ENCODE peak calls at places on chromosomes 2 and 18, in four cellular contexts. J, R, E and S are unnamed samples.

GRCh38 chr2:38586926-38587325 is 15.8 kb downstream of the HNRNPLL start:
- DNase-seq in J (no peak), R (no peak), E (no peak), S (no peak)

GRCh38 chr2:52880872-52881271 is 886.7 kb upstream of the CHAC2 start:
- DNase-seq in J (no peak), R (no peak), E (no peak), S (no peak)

GRCh38 chr18:22159014-22159413 is 10.4 kb upstream of the GATA6 start:
- DNase-seq in J (no peak), R (no peak), E (no peak), S (no peak)

GRCh38 chr18:45521151-45521550 is 94.1 kb upstream of the SLC14A2 start:
- DNase-seq in J (no peak), R (no peak), E (no peak), S (no peak)

GRCh38 chr18:32289480-32290075 is 99.7 kb downstream of the MEP1B start:
- DNase-seq in J (peak), R (peak), E (no peak), S (peak)

GRCh38 chr18:13579874-13580273 is 146.5 kb downstream of the FAM210A start:
- DNase-seq in J (no peak), R (no peak), E (no peak), S (no peak)

GRCh38 chr2:150732064-150732463 is 244.6 kb upstream of the RND3 start:
- DNase-seq in J (no peak), R (no peak), E (no peak), S (no peak)

GRCh38 chr2:147396890-147397289 is 447.9 kb upstream of the ACVR2A start:
- DNase-seq in J (no peak), R (no peak), E (no peak), S (no peak)

GRCh38 chr2:38467768-38468463 is 90.8 kb upstream of the ATL2 start:
- DNase-seq in J (no peak), R (no peak), E (no peak), S (no peak)

GRCh38 chr18:2191180-2191790 is 380.0 kb downstream of the METTL4 start:
- DNase-seq in J (no peak), R (no peak), E (no peak), S (peak)

GRCh38 chr2:97673187-97673914 is 3.8 kb downstream of the C2orf92 start:
- DNase-seq in J (no peak), R (no peak), E (no peak), S (no peak)

GRCh38 chr18:38493991-38494559 is 928.5 kb upstream of the CELF4 start:
- DNase-seq in J (no peak), R (no peak), E (no peak), S (no peak)

GRCh38 chr2:186515376-186515775 is 29.3 kb downstream of the ZC3H15 start:
- DNase-seq in J (no peak), R (no peak), E (no peak), S (no peak)

GRCh38 chr2:40138327-40138726 is 313.6 kb downstream of the SLC8A1 start:
- DNase-seq in J (no peak), R (no peak), E (no peak), S (no peak)

GRCh38 chr2:165007162-165007744 is 51.9 kb upstream of the SLC38A11 start:
- DNase-seq in J (no peak), R (no peak), E (no peak), S (no peak)

GRCh38 chr18:14179306-14179705 is 47.1 kb upstream of the ZNF519 start:
- DNase-seq in J (no peak), R (peak), E (peak), S (no peak)

GRCh38 chr2:164770421-164770916 is 71.2 kb downstream of the COBLL1 start:
- DNase-seq in J (no peak), R (no peak), E (no peak), S (no peak)

GRCh38 chr2:190173382-190173781 is 110.9 kb upstream of the MSTN start:
- DNase-seq in J (no peak), R (no peak), E (no peak), S (no peak)

GRCh38 chr2:61770746-61771145 is 83.1 kb downstream of the FAM161A start:
- DNase-seq in J (no peak), R (peak), E (no peak), S (no peak)

GRCh38 chr2:219490186-219490585 is 8.5 kb upstream of the GMPPA start:
- DNase-seq in J (peak), R (no peak), E (no peak), S (no peak)

GRCh38 chr2:236103981-236104380 is 64.2 kb downstream of the GBX2 start:
- DNase-seq in J (no peak), R (no peak), E (no peak), S (no peak)

GRCh38 chr2:45293182-45293581 is 283.9 kb upstream of the SIX2 start:
- DNase-seq in J (no peak), R (no peak), E (no peak), S (peak)

GRCh38 chr2:180938419-180938818 is 42.0 kb upstream of the UBE2E3 start:
- DNase-seq in J (no peak), R (no peak), E (no peak), S (no peak)

DNA sequence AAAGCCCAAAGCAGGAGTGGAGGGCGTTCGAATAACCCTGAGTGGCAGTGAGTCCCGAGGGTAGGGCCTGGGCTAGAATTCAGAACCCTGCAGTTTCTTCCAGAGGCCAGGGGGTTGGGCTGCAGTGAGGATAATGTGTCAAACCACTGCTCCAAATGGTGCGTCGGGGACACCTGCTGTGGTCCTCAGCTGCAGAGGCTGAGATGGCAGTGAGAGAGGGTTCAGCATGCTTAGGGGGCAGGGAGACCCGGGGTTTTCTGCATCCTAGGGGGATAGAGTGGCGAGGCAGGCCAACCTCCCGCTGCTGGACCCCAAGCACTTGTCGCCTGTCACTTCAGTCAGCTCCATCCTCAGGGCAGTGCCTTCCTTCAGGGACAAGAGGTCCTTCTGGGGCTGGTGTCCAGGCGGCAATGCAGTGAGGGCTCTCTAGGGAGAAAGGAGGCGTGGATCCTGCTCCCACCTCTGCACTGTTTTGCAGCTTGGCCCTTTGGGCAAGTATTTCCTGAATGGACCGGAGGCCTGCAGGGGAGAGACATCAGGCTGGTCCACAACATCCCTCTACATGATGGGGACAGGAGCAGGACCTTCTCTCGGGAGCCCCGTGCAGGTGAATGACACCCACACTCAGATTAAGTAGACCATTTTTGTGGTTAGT is 8.4 kb upstream of the NTSR2 start:
- DNase-seq in J (no peak), R (no peak), E (peak), S (no peak)
- H3K4me3 ChIP-seq in J (no peak), R (no peak), E (no peak), S (no peak)

DNA sequence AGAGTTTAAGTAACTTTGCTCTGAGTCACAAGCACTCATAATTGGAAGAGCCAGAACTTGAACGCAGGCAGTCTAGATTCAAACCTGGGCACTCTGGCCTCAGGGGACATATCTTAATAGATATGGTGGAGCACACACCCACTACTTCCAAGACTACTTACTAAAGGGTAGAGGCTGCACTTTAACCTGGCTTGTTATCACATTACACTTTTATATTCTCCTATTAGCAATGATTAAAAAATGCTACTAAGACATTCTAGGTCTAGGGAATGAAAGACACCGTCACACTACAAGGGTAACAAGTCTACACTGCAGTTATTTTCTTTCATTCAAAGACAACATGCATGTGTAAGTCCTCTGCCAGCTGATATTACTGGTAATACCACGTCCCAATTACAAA is 258.8 kb downstream of the ZNF521 start:
- DNase-seq in J (no peak), R (no peak), E (no peak), S (no peak)
- TF ChIP-seq CTCF in J (no peak), R (no peak), E (no peak), S (no peak)

GRCh38 chr2:96093528-96093927 is 22.8 kb downstream of the ADRA2B start:
- DNase-seq in J (no peak), R (no peak), E (no peak), S (no peak)
- H3K4me3 ChIP-seq in J (no peak), R (no peak), E (no peak), S (no peak)

DNA sequence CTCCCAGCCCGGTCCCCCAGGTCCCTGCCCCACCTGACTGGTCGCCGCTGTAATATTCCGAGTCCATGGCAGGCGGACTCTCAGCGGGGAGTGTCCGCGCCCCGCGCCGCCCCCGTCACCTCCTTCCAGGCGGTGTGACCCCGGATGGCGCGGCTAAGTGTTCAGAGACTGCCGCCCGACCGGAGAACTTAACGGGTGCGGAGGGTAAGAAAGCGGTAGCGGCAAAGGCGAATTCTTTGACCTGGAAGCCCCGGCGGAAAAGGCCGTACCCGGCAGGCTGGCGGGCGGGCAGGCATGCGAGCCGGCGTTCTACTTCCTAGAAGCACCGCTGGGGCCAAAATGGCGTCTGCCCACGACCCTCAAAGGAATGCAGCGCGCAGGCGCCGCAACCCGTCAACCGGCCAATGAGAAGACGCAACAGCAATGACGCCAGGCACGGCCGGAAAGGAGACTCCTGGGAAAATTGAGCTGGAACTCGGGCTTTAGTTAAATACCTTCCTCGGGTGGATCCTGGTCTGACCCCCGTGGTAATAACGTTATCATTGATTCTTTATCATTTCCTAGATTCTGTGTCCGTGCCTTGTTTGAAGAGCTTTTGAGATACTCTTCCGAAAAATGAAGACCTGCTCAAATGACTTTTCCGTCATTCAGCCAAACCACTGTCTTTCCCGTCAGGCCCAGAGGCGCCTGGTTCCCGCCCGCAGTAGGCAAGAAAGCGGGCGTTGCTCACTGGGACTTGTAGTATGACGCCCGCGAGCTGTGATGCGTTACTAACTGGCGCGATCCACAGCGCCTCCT is at the start of gene IWS1:
- DNase-seq in J (peak), R (peak), E (peak), S (peak)
- TF ChIP-seq CTCF in J (peak), R (no peak), E (peak), S (no peak)

DNA sequence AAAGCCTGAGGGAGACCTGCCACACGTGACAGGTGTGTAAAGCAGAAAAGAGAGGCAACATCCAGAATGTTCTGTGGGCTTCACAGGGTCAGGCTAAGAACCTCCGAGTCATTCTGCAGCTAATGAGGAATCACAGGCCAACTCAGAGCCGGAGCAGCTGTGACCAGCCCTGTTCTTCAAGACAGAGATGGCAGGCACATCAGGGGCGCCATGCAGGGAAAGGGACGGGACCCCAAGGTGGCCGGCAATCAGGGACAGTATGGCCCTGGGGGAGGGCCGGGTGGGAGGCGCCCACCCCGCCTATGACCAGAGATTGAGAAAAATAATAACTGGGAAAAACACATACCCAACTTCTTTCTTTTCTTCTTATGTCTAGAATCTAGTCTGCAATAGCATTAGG is 316.7 kb upstream of the SALL3 start:
- DNase-seq in J (no peak), R (no peak), E (no peak), S (no peak)
- H3K4me3 ChIP-seq in J (no peak), R (no peak), E (no peak), S (no peak)

GRCh38 chr2:72985136-72985535 is 67.8 kb downstream of the EMX1 start:
- DNase-seq in J (no peak), R (no peak), E (peak), S (no peak)

GRCh38 chr2:72984172-72984671 is 66.9 kb downstream of the EMX1 start:
- DNase-seq in J (no peak), R (no peak), E (peak), S (no peak)

GRCh38 chr2:72982781-72983499 is 65.6 kb downstream of the EMX1 start:
- DNase-seq in J (no peak), R (no peak), E (peak), S (no peak)

GRCh38 chr2:72982219-72982618 is 64.9 kb downstream of the EMX1 start:
- DNase-seq in J (no peak), R (no peak), E (no peak), S (no peak)

DNA sequence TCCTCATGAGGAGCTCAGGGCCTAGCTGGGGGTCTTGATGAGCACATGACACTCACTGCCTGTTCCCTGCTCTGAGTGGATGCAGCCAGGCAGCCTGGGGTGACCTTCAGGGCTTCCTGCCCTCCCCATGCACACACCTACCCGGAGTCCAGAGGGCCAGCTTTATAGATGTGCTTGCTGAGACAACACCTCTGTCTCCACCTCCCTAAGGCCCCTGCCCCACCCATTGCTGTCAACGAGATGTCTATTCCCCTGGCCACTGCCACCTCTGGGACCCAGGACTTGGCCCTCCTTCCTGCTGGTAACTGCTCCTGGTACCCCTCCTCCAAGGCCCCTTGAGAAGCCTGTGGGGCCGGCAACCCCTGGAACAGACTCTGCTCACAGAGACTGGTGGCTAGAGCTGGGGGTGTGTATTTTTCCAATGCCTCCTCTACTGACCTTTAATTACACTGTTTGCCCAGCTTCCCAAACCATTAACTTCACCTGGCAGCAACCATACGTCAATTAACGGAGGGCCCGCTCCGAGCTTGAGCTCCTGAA is 66.3 kb downstream of the EMX1 start:
- DNase-seq in J (no peak), R (no peak), E (peak), S (no peak)
- TF ChIP-seq CTCF in J (no peak), R (no peak), E (no peak), S (no peak)

GRCh38 chr18:7545734-7546133 is 21.4 kb upstream of the PTPRM start:
- DNase-seq in J (no peak), R (no peak), E (no peak), S (no peak)
- H3K4me3 ChIP-seq in J (no peak), R (no peak), E (no peak), S (no peak)

GRCh38 chr2:9800975-9801723 is 42.1 kb upstream of the TAF1B start:
- DNase-seq in J (no peak), R (no peak), E (peak), S (no peak)
- TF ChIP-seq CTCF in J (no peak), R (no peak), E (no peak), S (no peak)